ENCODE peak calls at places on chromosomes 13 and 19, in six cellular contexts. One of them, this sample, is unnamed.

GRCh38 chr13:46211116-46211515 is 612 bp upstream of the LRRC63 start:
- DNase-seq in activated T-helper 9 cell treated with anti-CD3 and anti-CD28 coated beads, Interleukin-2, amount 50 U/mL, for 16 hours: peak
- DNase-seq in stimulated activated CD8-positive, alpha-beta memory T cell treated with anti-CD3 and anti-CD28 coated beads, Interleukin-7, amount 100 ng/mL, for 24 hours: no peak
- DNase-seq in activated CD8-positive, alpha-beta T cell treated with anti-CD3 and anti-CD28 coated beads, Interleukin-2, amount 10 ng/mL, durations not matched to agents 7 days and 5 days: peak
- DNase-seq in GM04504: no peak
- DNase-seq in activated effector memory CD4-positive, alpha-beta T cell treated with Interleukin-2 at 50 U/mL for 16 hours: no peak
- DNase-seq in this sample: peak

GRCh38 chr13:98450495-98451167 is 126.3 kb downstream of the STK24 start:
- DNase-seq in activated T-helper 9 cell treated with anti-CD3 and anti-CD28 coated beads, Interleukin-2, amount 50 U/mL, for 16 hours: no peak
- DNase-seq in stimulated activated CD8-positive, alpha-beta memory T cell treated with anti-CD3 and anti-CD28 coated beads, Interleukin-7, amount 100 ng/mL, for 24 hours: no peak
- DNase-seq in activated CD8-positive, alpha-beta T cell treated with anti-CD3 and anti-CD28 coated beads, Interleukin-2, amount 10 ng/mL, durations not matched to agents 7 days and 5 days: peak
- DNase-seq in GM04504: no peak
- DNase-seq in activated effector memory CD4-positive, alpha-beta T cell treated with Interleukin-2 at 50 U/mL for 16 hours: no peak
- DNase-seq in this sample: no peak

GRCh38 chr19:31882709-31883108 is 462.7 kb upstream of the ZNF507 start:
- DNase-seq in activated T-helper 9 cell treated with anti-CD3 and anti-CD28 coated beads, Interleukin-2, amount 50 U/mL, for 16 hours: no peak
- DNase-seq in stimulated activated CD8-positive, alpha-beta memory T cell treated with anti-CD3 and anti-CD28 coated beads, Interleukin-7, amount 100 ng/mL, for 24 hours: no peak
- DNase-seq in activated CD8-positive, alpha-beta T cell treated with anti-CD3 and anti-CD28 coated beads, Interleukin-2, amount 10 ng/mL, durations not matched to agents 7 days and 5 days: no peak
- DNase-seq in GM04504: no peak
- DNase-seq in activated effector memory CD4-positive, alpha-beta T cell treated with Interleukin-2 at 50 U/mL for 16 hours: no peak
- DNase-seq in this sample: no peak

GRCh38 chr13:48873598-48873997 is 102.1 kb upstream of the FNDC3A start:
- DNase-seq in activated T-helper 9 cell treated with anti-CD3 and anti-CD28 coated beads, Interleukin-2, amount 50 U/mL, for 16 hours: no peak
- DNase-seq in stimulated activated CD8-positive, alpha-beta memory T cell treated with anti-CD3 and anti-CD28 coated beads, Interleukin-7, amount 100 ng/mL, for 24 hours: no peak
- DNase-seq in activated CD8-positive, alpha-beta T cell treated with anti-CD3 and anti-CD28 coated beads, Interleukin-2, amount 10 ng/mL, durations not matched to agents 7 days and 5 days: no peak
- DNase-seq in GM04504: no peak
- DNase-seq in activated effector memory CD4-positive, alpha-beta T cell treated with Interleukin-2 at 50 U/mL for 16 hours: no peak
- DNase-seq in this sample: no peak

GRCh38 chr13:98563071-98563470 is 13.8 kb downstream of the STK24 start:
- DNase-seq in activated T-helper 9 cell treated with anti-CD3 and anti-CD28 coated beads, Interleukin-2, amount 50 U/mL, for 16 hours: no peak
- DNase-seq in stimulated activated CD8-positive, alpha-beta memory T cell treated with anti-CD3 and anti-CD28 coated beads, Interleukin-7, amount 100 ng/mL, for 24 hours: no peak
- DNase-seq in activated CD8-positive, alpha-beta T cell treated with anti-CD3 and anti-CD28 coated beads, Interleukin-2, amount 10 ng/mL, durations not matched to agents 7 days and 5 days: peak
- DNase-seq in GM04504: no peak
- DNase-seq in activated effector memory CD4-positive, alpha-beta T cell treated with Interleukin-2 at 50 U/mL for 16 hours: no peak
- DNase-seq in this sample: no peak

GRCh38 chr13:37869506-37869755 is 141 bp downstream of the TRPC4 start:
- DNase-seq in activated T-helper 9 cell treated with anti-CD3 and anti-CD28 coated beads, Interleukin-2, amount 50 U/mL, for 16 hours: no peak
- DNase-seq in stimulated activated CD8-positive, alpha-beta memory T cell treated with anti-CD3 and anti-CD28 coated beads, Interleukin-7, amount 100 ng/mL, for 24 hours: no peak
- DNase-seq in activated CD8-positive, alpha-beta T cell treated with anti-CD3 and anti-CD28 coated beads, Interleukin-2, amount 10 ng/mL, durations not matched to agents 7 days and 5 days: no peak
- DNase-seq in GM04504: no peak
- DNase-seq in activated effector memory CD4-positive, alpha-beta T cell treated with Interleukin-2 at 50 U/mL for 16 hours: no peak
- DNase-seq in this sample: no peak

GRCh38 chr13:26133286-26133685 is 81.5 kb upstream of the SHISA2 start:
- DNase-seq in activated T-helper 9 cell treated with anti-CD3 and anti-CD28 coated beads, Interleukin-2, amount 50 U/mL, for 16 hours: no peak
- DNase-seq in stimulated activated CD8-positive, alpha-beta memory T cell treated with anti-CD3 and anti-CD28 coated beads, Interleukin-7, amount 100 ng/mL, for 24 hours: no peak
- DNase-seq in activated CD8-positive, alpha-beta T cell treated with anti-CD3 and anti-CD28 coated beads, Interleukin-2, amount 10 ng/mL, durations not matched to agents 7 days and 5 days: no peak
- DNase-seq in GM04504: no peak
- DNase-seq in activated effector memory CD4-positive, alpha-beta T cell treated with Interleukin-2 at 50 U/mL for 16 hours: no peak
- DNase-seq in this sample: no peak

GRCh38 chr13:37403776-37404497 is 194.6 kb downstream of the POSTN start:
- DNase-seq in activated T-helper 9 cell treated with anti-CD3 and anti-CD28 coated beads, Interleukin-2, amount 50 U/mL, for 16 hours: no peak
- DNase-seq in stimulated activated CD8-positive, alpha-beta memory T cell treated with anti-CD3 and anti-CD28 coated beads, Interleukin-7, amount 100 ng/mL, for 24 hours: no peak
- DNase-seq in activated CD8-positive, alpha-beta T cell treated with anti-CD3 and anti-CD28 coated beads, Interleukin-2, amount 10 ng/mL, durations not matched to agents 7 days and 5 days: no peak
- DNase-seq in GM04504: peak
- DNase-seq in activated effector memory CD4-positive, alpha-beta T cell treated with Interleukin-2 at 50 U/mL for 16 hours: no peak
- DNase-seq in this sample: no peak

GRCh38 chr13:97945342-97945741 is 8.1 kb upstream of the IPO5 start:
- DNase-seq in activated T-helper 9 cell treated with anti-CD3 and anti-CD28 coated beads, Interleukin-2, amount 50 U/mL, for 16 hours: no peak
- DNase-seq in stimulated activated CD8-positive, alpha-beta memory T cell treated with anti-CD3 and anti-CD28 coated beads, Interleukin-7, amount 100 ng/mL, for 24 hours: no peak
- DNase-seq in activated CD8-positive, alpha-beta T cell treated with anti-CD3 and anti-CD28 coated beads, Interleukin-2, amount 10 ng/mL, durations not matched to agents 7 days and 5 days: no peak
- DNase-seq in GM04504: no peak
- DNase-seq in activated effector memory CD4-positive, alpha-beta T cell treated with Interleukin-2 at 50 U/mL for 16 hours: no peak
- DNase-seq in this sample: no peak

GRCh38 chr19:30682576-30683536 is 310.7 kb downstream of the ZNF536 start:
- DNase-seq in activated T-helper 9 cell treated with anti-CD3 and anti-CD28 coated beads, Interleukin-2, amount 50 U/mL, for 16 hours: peak
- DNase-seq in stimulated activated CD8-positive, alpha-beta memory T cell treated with anti-CD3 and anti-CD28 coated beads, Interleukin-7, amount 100 ng/mL, for 24 hours: peak
- DNase-seq in activated CD8-positive, alpha-beta T cell treated with anti-CD3 and anti-CD28 coated beads, Interleukin-2, amount 10 ng/mL, durations not matched to agents 7 days and 5 days: peak
- DNase-seq in GM04504: peak
- DNase-seq in activated effector memory CD4-positive, alpha-beta T cell treated with Interleukin-2 at 50 U/mL for 16 hours: peak
- DNase-seq in this sample: peak

GRCh38 chr19:29271341-29271740 is 58.4 kb upstream of the UQCRFS1 start:
- DNase-seq in activated T-helper 9 cell treated with anti-CD3 and anti-CD28 coated beads, Interleukin-2, amount 50 U/mL, for 16 hours: no peak
- DNase-seq in stimulated activated CD8-positive, alpha-beta memory T cell treated with anti-CD3 and anti-CD28 coated beads, Interleukin-7, amount 100 ng/mL, for 24 hours: no peak
- DNase-seq in activated CD8-positive, alpha-beta T cell treated with anti-CD3 and anti-CD28 coated beads, Interleukin-2, amount 10 ng/mL, durations not matched to agents 7 days and 5 days: no peak
- DNase-seq in GM04504: no peak
- DNase-seq in activated effector memory CD4-positive, alpha-beta T cell treated with Interleukin-2 at 50 U/mL for 16 hours: no peak
- DNase-seq in this sample: no peak

GRCh38 chr13:50133277-50133953 is 118.2 kb downstream of the KCNRG start:
- DNase-seq in activated T-helper 9 cell treated with anti-CD3 and anti-CD28 coated beads, Interleukin-2, amount 50 U/mL, for 16 hours: no peak
- DNase-seq in stimulated activated CD8-positive, alpha-beta memory T cell treated with anti-CD3 and anti-CD28 coated beads, Interleukin-7, amount 100 ng/mL, for 24 hours: no peak
- DNase-seq in activated CD8-positive, alpha-beta T cell treated with anti-CD3 and anti-CD28 coated beads, Interleukin-2, amount 10 ng/mL, durations not matched to agents 7 days and 5 days: no peak
- DNase-seq in GM04504: no peak
- DNase-seq in activated effector memory CD4-positive, alpha-beta T cell treated with Interleukin-2 at 50 U/mL for 16 hours: no peak
- DNase-seq in this sample: no peak

GRCh38 chr19:17989425-17990094 is 18.4 kb upstream of the ARRDC2 start:
- DNase-seq in activated T-helper 9 cell treated with anti-CD3 and anti-CD28 coated beads, Interleukin-2, amount 50 U/mL, for 16 hours: no peak
- DNase-seq in stimulated activated CD8-positive, alpha-beta memory T cell treated with anti-CD3 and anti-CD28 coated beads, Interleukin-7, amount 100 ng/mL, for 24 hours: no peak
- DNase-seq in activated CD8-positive, alpha-beta T cell treated with anti-CD3 and anti-CD28 coated beads, Interleukin-2, amount 10 ng/mL, durations not matched to agents 7 days and 5 days: no peak
- DNase-seq in GM04504: no peak
- DNase-seq in activated effector memory CD4-positive, alpha-beta T cell treated with Interleukin-2 at 50 U/mL for 16 hours: no peak
- DNase-seq in this sample: no peak

GRCh38 chr13:46515793-46516192 is 37.2 kb upstream of the LRCH1 start:
- DNase-seq in activated T-helper 9 cell treated with anti-CD3 and anti-CD28 coated beads, Interleukin-2, amount 50 U/mL, for 16 hours: no peak
- DNase-seq in stimulated activated CD8-positive, alpha-beta memory T cell treated with anti-CD3 and anti-CD28 coated beads, Interleukin-7, amount 100 ng/mL, for 24 hours: no peak
- DNase-seq in activated CD8-positive, alpha-beta T cell treated with anti-CD3 and anti-CD28 coated beads, Interleukin-2, amount 10 ng/mL, durations not matched to agents 7 days and 5 days: no peak
- DNase-seq in GM04504: no peak
- DNase-seq in activated effector memory CD4-positive, alpha-beta T cell treated with Interleukin-2 at 50 U/mL for 16 hours: no peak
- DNase-seq in this sample: no peak

GRCh38 chr13:48175200-48175599 is 57.8 kb upstream of the ITM2B start:
- DNase-seq in activated T-helper 9 cell treated with anti-CD3 and anti-CD28 coated beads, Interleukin-2, amount 50 U/mL, for 16 hours: no peak
- DNase-seq in stimulated activated CD8-positive, alpha-beta memory T cell treated with anti-CD3 and anti-CD28 coated beads, Interleukin-7, amount 100 ng/mL, for 24 hours: no peak
- DNase-seq in activated CD8-positive, alpha-beta T cell treated with anti-CD3 and anti-CD28 coated beads, Interleukin-2, amount 10 ng/mL, durations not matched to agents 7 days and 5 days: no peak
- DNase-seq in GM04504: no peak
- DNase-seq in activated effector memory CD4-positive, alpha-beta T cell treated with Interleukin-2 at 50 U/mL for 16 hours: no peak
- DNase-seq in this sample: no peak

GRCh38 chr19:27673986-27674385 is 1539.0 kb downstream of the UQCRFS1 start:
- DNase-seq in activated T-helper 9 cell treated with anti-CD3 and anti-CD28 coated beads, Interleukin-2, amount 50 U/mL, for 16 hours: no peak
- DNase-seq in stimulated activated CD8-positive, alpha-beta memory T cell treated with anti-CD3 and anti-CD28 coated beads, Interleukin-7, amount 100 ng/mL, for 24 hours: no peak
- DNase-seq in activated CD8-positive, alpha-beta T cell treated with anti-CD3 and anti-CD28 coated beads, Interleukin-2, amount 10 ng/mL, durations not matched to agents 7 days and 5 days: no peak
- DNase-seq in GM04504: no peak
- DNase-seq in activated effector memory CD4-positive, alpha-beta T cell treated with Interleukin-2 at 50 U/mL for 16 hours: no peak
- DNase-seq in this sample: no peak

GRCh38 chr19:11373166-11373884 is 1.1 kb upstream of the SWSAP1 start:
- DNase-seq in activated T-helper 9 cell treated with anti-CD3 and anti-CD28 coated beads, Interleukin-2, amount 50 U/mL, for 16 hours: no peak
- DNase-seq in stimulated activated CD8-positive, alpha-beta memory T cell treated with anti-CD3 and anti-CD28 coated beads, Interleukin-7, amount 100 ng/mL, for 24 hours: no peak
- DNase-seq in activated CD8-positive, alpha-beta T cell treated with anti-CD3 and anti-CD28 coated beads, Interleukin-2, amount 10 ng/mL, durations not matched to agents 7 days and 5 days: no peak
- DNase-seq in GM04504: no peak
- DNase-seq in activated effector memory CD4-positive, alpha-beta T cell treated with Interleukin-2 at 50 U/mL for 16 hours: no peak
- DNase-seq in this sample: no peak

GRCh38 chr13:77513719-77514335 is 21.7 kb upstream of the SCEL start:
- DNase-seq in activated T-helper 9 cell treated with anti-CD3 and anti-CD28 coated beads, Interleukin-2, amount 50 U/mL, for 16 hours: no peak
- DNase-seq in stimulated activated CD8-positive, alpha-beta memory T cell treated with anti-CD3 and anti-CD28 coated beads, Interleukin-7, amount 100 ng/mL, for 24 hours: no peak
- DNase-seq in activated CD8-positive, alpha-beta T cell treated with anti-CD3 and anti-CD28 coated beads, Interleukin-2, amount 10 ng/mL, durations not matched to agents 7 days and 5 days: no peak
- DNase-seq in GM04504: no peak
- DNase-seq in activated effector memory CD4-positive, alpha-beta T cell treated with Interleukin-2 at 50 U/mL for 16 hours: no peak
- DNase-seq in this sample: no peak